ENCODE peak calls at places on chromosomes 1 and 21, in four cellular contexts. One of them, this sample, is unnamed. For H3K9me2 and H3K4me1, the result is how much of the 10 kb centered on the place peaks cover.

GRCh38 chr1:28591708-28592313 is at the start of gene RAB42:
- DNase-seq in GM23248: peak
- DNase-seq in OCI-LY7: no peak
- DNase-seq in PC-9: peak
- DNase-seq in this sample: peak

GRCh38 chr1:1123581-1124507 is 8.0 kb upstream of the C1orf159 start:
- DNase-seq in GM23248: peak
- DNase-seq in OCI-LY7: no peak
- DNase-seq in PC-9: no peak
- DNase-seq in this sample: peak

GRCh38 chr1:209116705-209117104 is 466.8 kb upstream of the CAMK1G start:
- DNase-seq in GM23248: no peak
- DNase-seq in OCI-LY7: no peak
- DNase-seq in PC-9: no peak
- DNase-seq in this sample: no peak

GRCh38 chr1:184504012-184504694 is 117.3 kb downstream of the C1orf21 start:
- DNase-seq in GM23248: no peak
- DNase-seq in OCI-LY7: no peak
- DNase-seq in PC-9: no peak
- DNase-seq in this sample: no peak

GRCh38 chr1:232084584-232085223 is 458.1 kb downstream of the DISC1 start:
- DNase-seq in GM23248: peak
- DNase-seq in OCI-LY7: no peak
- DNase-seq in PC-9: peak
- DNase-seq in this sample: peak

GRCh38 chr1:2213576-2214505 is 14.3 kb upstream of the SKI start:
- DNase-seq in GM23248: peak
- DNase-seq in OCI-LY7: no peak
- DNase-seq in PC-9: no peak
- DNase-seq in this sample: peak

GRCh38 chr1:153763365-153764225 is 11.6 kb upstream of the SLC27A3 start:
- DNase-seq in GM23248: no peak
- DNase-seq in OCI-LY7: no peak
- DNase-seq in PC-9: no peak
- DNase-seq in this sample: no peak

GRCh38 chr1:178399177-178399728 is 97.5 kb downstream of the CLEC20A start:
- DNase-seq in GM23248: no peak
- DNase-seq in OCI-LY7: no peak
- DNase-seq in PC-9: peak
- DNase-seq in this sample: no peak

DNA sequence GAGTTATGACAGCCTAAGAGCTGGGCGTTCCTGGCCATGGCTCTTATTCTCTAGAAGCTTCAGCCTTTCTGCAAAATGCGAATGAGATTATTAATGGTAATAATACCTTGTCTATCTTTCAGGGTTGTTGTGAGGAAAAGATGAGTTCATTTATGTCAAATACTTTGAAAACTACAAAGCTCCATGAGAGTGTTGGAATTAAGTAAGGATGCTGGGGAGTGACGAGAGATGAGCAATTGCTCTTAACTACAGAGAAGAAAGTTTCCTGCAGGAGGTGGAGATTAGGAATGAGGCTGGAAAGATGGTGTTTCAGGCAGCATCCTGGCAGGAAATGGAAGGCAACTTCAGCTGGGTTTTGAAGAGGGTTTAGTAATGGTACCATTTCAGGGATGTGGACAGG is 124.2 kb downstream of the CACNA1E start:
- DNase-seq in GM23248: no peak
- DNase-seq in OCI-LY7: no peak
- DNase-seq in PC-9: no peak
- DNase-seq in this sample: no peak
- H3K9me2 ChIP-seq in GM23248: under half
- H3K9me2 ChIP-seq in OCI-LY7: under half
- H3K9me2 ChIP-seq in PC-9: under half
- H3K9me2 ChIP-seq in this sample: under half

GRCh38 chr1:20379075-20379474 is 88.4 kb downstream of the VWA5B1 start:
- DNase-seq in GM23248: no peak
- DNase-seq in OCI-LY7: no peak
- DNase-seq in PC-9: no peak
- DNase-seq in this sample: no peak

GRCh38 chr1:20381961-20382360 is 91.3 kb downstream of the VWA5B1 start:
- DNase-seq in GM23248: no peak
- DNase-seq in OCI-LY7: no peak
- DNase-seq in PC-9: no peak
- DNase-seq in this sample: no peak

GRCh38 chr1:20380175-20380574 is 89.5 kb downstream of the VWA5B1 start:
- DNase-seq in GM23248: no peak
- DNase-seq in OCI-LY7: peak
- DNase-seq in PC-9: no peak
- DNase-seq in this sample: no peak

GRCh38 chr1:20381045-20381641 is 90.5 kb downstream of the VWA5B1 start:
- DNase-seq in GM23248: peak
- DNase-seq in OCI-LY7: peak
- DNase-seq in PC-9: no peak
- DNase-seq in this sample: no peak

GRCh38 chr1:20380616-20381035 is 90.0 kb downstream of the VWA5B1 start:
- DNase-seq in GM23248: peak
- DNase-seq in OCI-LY7: peak
- DNase-seq in PC-9: peak
- DNase-seq in this sample: peak
- H3K4me1 ChIP-seq in GM23248: under half
- H3K4me1 ChIP-seq in OCI-LY7: half or more
- H3K4me1 ChIP-seq in PC-9: under half
- H3K4me1 ChIP-seq in this sample: under half

GRCh38 chr21:37627074-37627473 is 260.5 kb downstream of the DYRK1A start:
- DNase-seq in GM23248: peak
- DNase-seq in OCI-LY7: no peak
- DNase-seq in PC-9: no peak
- DNase-seq in this sample: peak
- H3K9me2 ChIP-seq in GM23248: under half
- H3K9me2 ChIP-seq in OCI-LY7: under half
- H3K9me2 ChIP-seq in PC-9: under half
- H3K9me2 ChIP-seq in this sample: under half

GRCh38 chr1:214475331-214475730 is 76.1 kb downstream of the PTPN14 start:
- DNase-seq in GM23248: no peak
- DNase-seq in OCI-LY7: no peak
- DNase-seq in PC-9: no peak
- DNase-seq in this sample: no peak
- H3K4me1 ChIP-seq in GM23248: half or more
- H3K4me1 ChIP-seq in OCI-LY7: under half
- H3K4me1 ChIP-seq in PC-9: under half
- H3K4me1 ChIP-seq in this sample: under half

GRCh38 chr1:152535774-152536173 is 21.5 kb downstream of the CRCT1 start:
- DNase-seq in GM23248: no peak
- DNase-seq in OCI-LY7: no peak
- DNase-seq in PC-9: no peak
- DNase-seq in this sample: no peak

GRCh38 chr1:152537496-152537895 is 23.2 kb downstream of the CRCT1 start:
- DNase-seq in GM23248: no peak
- DNase-seq in OCI-LY7: no peak
- DNase-seq in PC-9: no peak
- DNase-seq in this sample: no peak

GRCh38 chr1:152543808-152544207 is 22.8 kb downstream of the LCE3E start:
- DNase-seq in GM23248: peak
- DNase-seq in OCI-LY7: peak
- DNase-seq in PC-9: no peak
- DNase-seq in this sample: no peak

GRCh38 chr1:152539901-152540300 is 25.6 kb downstream of the CRCT1 start:
- DNase-seq in GM23248: no peak
- DNase-seq in OCI-LY7: no peak
- DNase-seq in PC-9: no peak
- DNase-seq in this sample: no peak
- H3K9me2 ChIP-seq in GM23248: under half
- H3K9me2 ChIP-seq in OCI-LY7: under half
- H3K9me2 ChIP-seq in PC-9: under half
- H3K9me2 ChIP-seq in this sample: under half

This sample was measured in hepatocyte.